ENCODE peak calls at places on chromosome 6, in seven cellular contexts. Q is HepG2, P is GM12892, M is K562, K is GM12891, F is SK-N-SH, N is H1. Z is an unnamed sample.

GRCh38 chr6:80433666-80434025 is 327.2 kb downstream of the BCKDHB start:
- DNase-seq in Q (no peak), P (no peak), M (no peak), K (no peak), F (no peak), N (no peak), Z (no peak)

GRCh38 chr6:142518126-142518525 is 216.3 kb downstream of the ADGRG6 start:
- DNase-seq in Q (no peak), P (no peak), M (no peak), K (no peak), F (peak), N (no peak), Z (no peak)

GRCh38 chr6:10595731-10596664 is 74.8 kb downstream of the GCNT2 start:
- DNase-seq in Q (no peak), P (no peak), M (no peak), K (no peak), F (no peak), N (no peak), Z (no peak)

GRCh38 chr6:90907931-90908655 is 321.2 kb upstream of the MAP3K7 start:
- DNase-seq in Q (no peak), P (no peak), M (no peak), K (no peak), F (no peak), N (no peak), Z (no peak)

GRCh38 chr6:13472976-13473645 is 14.3 kb downstream of the GFOD1 start:
- DNase-seq in Q (no peak), P (no peak), M (no peak), K (no peak), F (no peak), N (no peak), Z (no peak)

GRCh38 chr6:16761469-16762264 is 407 bp upstream of the ATXN1 start:
- DNase-seq in Q (peak), P (peak), M (peak), K (peak), F (peak), N (peak), Z (no peak)

GRCh38 chr6:83966539-83966938 is 67.0 kb upstream of the MRAP2 start:
- DNase-seq in Q (no peak), P (no peak), M (no peak), K (no peak), F (no peak), N (no peak), Z (no peak)

GRCh38 chr6:2976571-2977085 is 5.3 kb upstream of the SERPINB6 start:
- DNase-seq in Q (no peak), P (no peak), M (no peak), K (no peak), F (no peak), N (no peak), Z (no peak)

GRCh38 chr6:148329568-148330299 is 12.9 kb upstream of the SASH1 start:
- DNase-seq in Q (no peak), P (no peak), M (no peak), K (no peak), F (no peak), N (no peak), Z (no peak)

GRCh38 chr6:44304282-44305199 is 8.6 kb downstream of the AARS2 start:
- DNase-seq in Q (peak), P (peak), M (peak), K (peak), F (peak), N (no peak), Z (no peak)

GRCh38 chr6:76555090-76555489 is 482.6 kb upstream of the IMPG1 start:
- DNase-seq in Q (no peak), P (no peak), M (no peak), K (no peak), F (no peak), N (peak), Z (no peak)

GRCh38 chr6:14068133-14068532 is 49.4 kb upstream of the CD83 start:
- DNase-seq in Q (no peak), P (no peak), M (no peak), K (no peak), F (no peak), N (no peak), Z (no peak)

GRCh38 chr6:17381429-17382147 is 11.8 kb upstream of the CAP2 start:
- DNase-seq in Q (no peak), P (no peak), M (no peak), K (no peak), F (no peak), N (no peak), Z (no peak)

DNA sequence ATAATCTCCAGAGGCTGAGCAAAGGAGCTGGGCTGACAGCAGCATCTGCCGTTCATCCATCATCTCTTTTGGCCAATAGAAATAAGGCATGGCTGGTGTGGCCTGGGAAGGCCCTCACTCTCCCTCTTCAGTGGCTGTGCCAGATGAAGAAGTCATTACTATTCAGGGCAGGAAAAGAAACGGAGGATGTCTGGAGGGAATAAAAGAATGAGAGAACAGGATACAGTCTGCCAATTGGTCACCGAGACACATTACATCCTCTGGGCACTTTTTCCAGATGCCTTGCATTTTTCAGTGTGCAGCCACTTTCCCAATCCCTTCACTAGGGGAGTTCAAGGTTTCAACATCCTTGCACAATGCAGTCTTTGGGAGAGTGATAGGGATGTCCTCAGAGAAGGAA is 32.2 kb upstream of the VGLL2 start:
- DNase-seq in Q (no peak), P (no peak), M (no peak), K (no peak), F (no peak), N (no peak), Z (no peak)
- TF ChIP-seq TAF1 in Q (no peak), P (no peak), M (no peak), K (no peak), F (no peak), N (no peak), Z (no peak)

DNA sequence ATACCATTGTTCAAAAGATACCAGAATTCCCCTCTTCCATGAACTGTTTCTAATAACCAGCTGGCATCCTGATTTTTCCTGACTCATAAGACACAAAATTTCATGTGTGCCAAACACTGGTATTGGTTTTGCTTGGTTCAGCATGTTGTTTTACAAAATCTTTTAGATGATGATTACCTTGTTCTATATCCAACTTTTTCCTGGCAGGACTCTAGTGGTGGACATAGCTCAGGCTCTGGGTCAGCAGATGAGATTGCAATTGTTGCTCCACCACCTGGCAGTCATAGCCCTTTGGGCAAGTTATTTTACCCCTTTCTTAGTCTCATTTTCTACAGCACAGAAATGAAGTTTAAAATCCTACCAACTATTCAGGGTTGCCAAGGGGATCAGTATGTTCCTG is 6.2 kb downstream of the TRIM38 start:
- DNase-seq in Q (no peak), P (no peak), M (no peak), K (no peak), F (no peak), N (no peak), Z (no peak)
- TF ChIP-seq TAF1 in Q (no peak), P (no peak), M (no peak), K (no peak), F (no peak), N (no peak), Z (no peak)

GRCh38 chr6:89479902-89480301 is 47.0 kb downstream of the ANKRD6 start:
- DNase-seq in Q (no peak), P (no peak), M (no peak), K (no peak), F (no peak), N (no peak), Z (no peak)

GRCh38 chr6:89471287-89471867 is 38.4 kb downstream of the ANKRD6 start:
- DNase-seq in Q (no peak), P (no peak), M (no peak), K (no peak), F (no peak), N (no peak), Z (no peak)

GRCh38 chr6:89475106-89475505 is 42.2 kb downstream of the ANKRD6 start:
- DNase-seq in Q (no peak), P (no peak), M (no peak), K (no peak), F (no peak), N (no peak), Z (no peak)

DNA sequence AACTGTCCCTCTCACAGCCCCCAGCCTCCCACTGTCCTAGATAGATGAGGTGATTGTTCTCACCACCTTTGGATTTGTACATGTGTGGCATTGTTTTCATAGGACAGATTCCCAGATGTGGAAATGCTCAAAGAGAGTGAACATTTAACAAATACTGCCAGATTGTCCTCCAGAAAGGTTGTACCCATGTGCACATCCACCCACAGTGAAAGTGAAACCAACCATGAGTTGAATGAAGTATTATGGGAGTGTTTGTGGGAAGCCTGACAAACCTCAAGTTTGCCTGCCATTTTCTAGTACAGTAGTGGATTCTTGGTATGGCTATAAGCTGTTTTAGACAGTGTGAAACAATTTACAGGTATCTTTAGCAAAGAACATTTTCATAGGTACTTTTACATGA is 42.7 kb downstream of the ANKRD6 start:
- DNase-seq in Q (peak), P (no peak), M (no peak), K (no peak), F (no peak), N (no peak), Z (peak)
- TF ChIP-seq TAF1 in Q (no peak), P (no peak), M (no peak), K (no peak), F (no peak), N (no peak), Z (no peak)

GRCh38 chr6:5302220-5302946 is 41.1 kb downstream of the FARS2 start:
- DNase-seq in Q (no peak), P (peak), M (peak), K (peak), F (peak), N (no peak), Z (peak)
- TF ChIP-seq TAF1 in Q (no peak), P (no peak), M (no peak), K (no peak), F (no peak), N (no peak), Z (no peak)

Z was measured in GM12878.